ENCODE peak calls at places on chromosomes 2 and 18, in ten cellular contexts. S is OCI-LY7, C is NCI-H1105, M is fibroblast of pulmonary artery, D is NCI-H446 treated with DMSO at 0.1 percent for 48 hours, L is heart right ventricle, O is Peyer's patch, U is pancreas, Y is NAMALWA, K is kidney tubule cell. J is an unnamed sample.

GRCh38 chr2:31137211-31138036 is 816 bp downstream of the GALNT14 start:
- DNase-seq in S (peak), C (no peak), M (no peak), D (no peak), L (no peak), O (no peak), U (peak), Y (no peak), K (peak), J (no peak)

GRCh38 chr2:197852127-197852526 is 47.7 kb downstream of the PLCL1 start:
- DNase-seq in S (no peak), C (no peak), M (no peak), D (no peak), L (peak), O (no peak), U (no peak), Y (no peak), K (no peak), J (no peak)

GRCh38 chr18:62324917-62325805 is at the start of gene TNFRSF11A:
- DNase-seq in S (no peak), C (peak), M (no peak), D (peak), L (no peak), O (peak), U (peak), Y (no peak), K (peak), J (peak)

GRCh38 chr2:70070557-70071268 is 16.6 kb upstream of the PCBP1 start:
- DNase-seq in S (peak), C (peak), M (peak), D (peak), L (peak), O (peak), U (no peak), Y (peak), K (peak), J (peak)

GRCh38 chr2:54613794-54614257 is 109.6 kb upstream of the EML6 start:
- DNase-seq in S (no peak), C (no peak), M (peak), D (no peak), L (no peak), O (no peak), U (no peak), Y (no peak), K (peak), J (no peak)

GRCh38 chr2:12047761-12048160 is 301.3 kb downstream of the LPIN1 start:
- DNase-seq in S (peak), C (no peak), M (no peak), D (no peak), L (no peak), O (no peak), U (no peak), Y (peak), K (no peak), J (no peak)

GRCh38 chr18:55237665-55238064 is 278.4 kb upstream of the CCDC68 start:
- DNase-seq in S (no peak), C (no peak), M (no peak), D (no peak), L (no peak), O (no peak), U (no peak), Y (no peak), K (no peak), J (no peak)

GRCh38 chr2:106143495-106144215 is 50.4 kb downstream of the UXS1 start:
- DNase-seq in S (no peak), C (no peak), M (no peak), D (no peak), L (no peak), O (no peak), U (no peak), Y (no peak), K (peak), J (no peak)

GRCh38 chr2:233084488-233084887 is 24.3 kb downstream of the INPP5D start:
- DNase-seq in S (peak), C (no peak), M (peak), D (no peak), L (peak), O (peak), U (no peak), Y (no peak), K (no peak), J (peak)

GRCh38 chr2:207162319-207162718 is 3.4 kb downstream of the KLF7 start:
- DNase-seq in S (no peak), C (no peak), M (peak), D (no peak), L (no peak), O (no peak), U (no peak), Y (no peak), K (peak), J (no peak)

GRCh38 chr18:78494204-78494603 is 485.4 kb upstream of the SALL3 start:
- DNase-seq in S (no peak), C (no peak), M (no peak), D (no peak), L (no peak), O (no peak), U (no peak), Y (no peak), K (no peak), J (no peak)

GRCh38 chr2:45833968-45834344 is 182.5 kb downstream of the PRKCE start:
- DNase-seq in S (peak), C (no peak), M (no peak), D (no peak), L (no peak), O (peak), U (no peak), Y (peak), K (no peak), J (no peak)

GRCh38 chr2:31213063-31213882 is 4.0 kb downstream of the CAPN14 start:
- DNase-seq in S (no peak), C (no peak), M (peak), D (no peak), L (no peak), O (no peak), U (no peak), Y (no peak), K (no peak), J (no peak)

GRCh38 chr2:238315031-238315595 is 5.2 kb upstream of the TRAF3IP1 start:
- DNase-seq in S (no peak), C (no peak), M (no peak), D (no peak), L (no peak), O (no peak), U (no peak), Y (no peak), K (no peak), J (no peak)

GRCh38 chr2:224146356-224147160 is 107.5 kb upstream of the SERPINE2 start:
- DNase-seq in S (no peak), C (no peak), M (no peak), D (no peak), L (no peak), O (no peak), U (no peak), Y (no peak), K (peak), J (no peak)

GRCh38 chr2:610465-610864 is 66.7 kb downstream of the TMEM18 start:
- DNase-seq in S (no peak), C (no peak), M (no peak), D (no peak), L (no peak), O (no peak), U (no peak), Y (no peak), K (no peak), J (no peak)

GRCh38 chr2:159118115-159118858 is 149.8 kb downstream of the TANC1 start:
- DNase-seq in S (peak), C (peak), M (peak), D (peak), L (peak), O (peak), U (peak), Y (peak), K (peak), J (peak)

GRCh38 chr2:157874997-157875719 is 972 bp downstream of the ACVR1 start:
- DNase-seq in S (peak), C (no peak), M (peak), D (no peak), L (peak), O (peak), U (peak), Y (peak), K (peak), J (peak)

GRCh38 chr2:99376254-99376864 is 39.2 kb downstream of the EIF5B start:
- DNase-seq in S (no peak), C (no peak), M (no peak), D (no peak), L (no peak), O (no peak), U (no peak), Y (no peak), K (no peak), J (no peak)

GRCh38 chr2:134080759-134081158 is 173.1 kb upstream of the MGAT5 start:
- DNase-seq in S (no peak), C (no peak), M (no peak), D (no peak), L (no peak), O (no peak), U (no peak), Y (no peak), K (no peak), J (no peak)

GRCh38 chr2:149125031-149125725 is 86.7 kb downstream of the LYPD6B start:
- DNase-seq in S (no peak), C (peak), M (no peak), D (no peak), L (no peak), O (no peak), U (no peak), Y (no peak), K (no peak), J (no peak)

GRCh38 chr2:239750929-239751718 is 274.0 kb downstream of the NDUFA10 start:
- DNase-seq in S (no peak), C (no peak), M (no peak), D (no peak), L (no peak), O (no peak), U (no peak), Y (no peak), K (no peak), J (peak)

GRCh38 chr18:54938506-54938905 is 20.8 kb downstream of the CCDC68 start:
- DNase-seq in S (no peak), C (no peak), M (no peak), D (no peak), L (no peak), O (no peak), U (no peak), Y (no peak), K (no peak), J (no peak)

GRCh38 chr2:120680136-120680761 is 55.4 kb upstream of the GLI2 start:
- DNase-seq in S (peak), C (peak), M (peak), D (peak), L (peak), O (peak), U (peak), Y (peak), K (peak), J (peak)

GRCh38 chr18:52343731-52344340 is 3.8 kb downstream of the DCC start:
- DNase-seq in S (no peak), C (no peak), M (no peak), D (no peak), L (no peak), O (no peak), U (no peak), Y (no peak), K (no peak), J (no peak)

J was measured in Right ventricle myocardium superior.